ENCODE peak calls at places on chromosomes 3 and 15, in five cellular contexts. One of them, this sample, is unnamed. For H3K9me3, the result is how much of the 10 kb centered on the place peaks cover.

GRCh38 chr3:4722103-4722502 is 229.0 kb downstream of the ITPR1 start:
- DNase-seq in right atrium auricular region: no peak
- DNase-seq in adrenal gland: peak
- DNase-seq in A549: peak
- DNase-seq in ascending aorta: no peak
- DNase-seq in this sample: no peak

GRCh38 chr3:52379610-52380009 is 63.5 kb downstream of the DNAH1 start:
- DNase-seq in right atrium auricular region: no peak
- DNase-seq in adrenal gland: no peak
- DNase-seq in A549: no peak
- DNase-seq in ascending aorta: no peak
- DNase-seq in this sample: no peak

GRCh38 chr3:45682311-45682710 is 6.9 kb upstream of the SACM1L start:
- DNase-seq in right atrium auricular region: no peak
- DNase-seq in adrenal gland: no peak
- DNase-seq in A549: no peak
- DNase-seq in ascending aorta: no peak
- DNase-seq in this sample: no peak

GRCh38 chr3:125990253-125990970 is 21.4 kb downstream of the ROPN1B start:
- DNase-seq in right atrium auricular region: peak
- DNase-seq in adrenal gland: peak
- DNase-seq in A549: peak
- DNase-seq in ascending aorta: peak
- DNase-seq in this sample: peak

GRCh38 chr3:66450389-66451022 is 50.3 kb downstream of the LRIG1 start:
- DNase-seq in right atrium auricular region: no peak
- DNase-seq in adrenal gland: peak
- DNase-seq in A549: no peak
- DNase-seq in ascending aorta: no peak
- DNase-seq in this sample: no peak

GRCh38 chr3:168794427-168794826 is 698.7 kb upstream of the GOLIM4 start:
- DNase-seq in right atrium auricular region: no peak
- DNase-seq in adrenal gland: no peak
- DNase-seq in A549: no peak
- DNase-seq in ascending aorta: no peak
- DNase-seq in this sample: no peak

GRCh38 chr3:154428369-154429206 is 1.4 kb downstream of the GPR149 start:
- DNase-seq in right atrium auricular region: no peak
- DNase-seq in adrenal gland: no peak
- DNase-seq in A549: no peak
- DNase-seq in ascending aorta: no peak
- DNase-seq in this sample: no peak

GRCh38 chr15:75843618-75844610 is 667 bp downstream of the UBE2Q2 start:
- DNase-seq in right atrium auricular region: peak
- DNase-seq in adrenal gland: peak
- DNase-seq in A549: peak
- DNase-seq in ascending aorta: no peak
- DNase-seq in this sample: peak

GRCh38 chr3:1037631-1038030 is 55.2 kb upstream of the CNTN6 start:
- DNase-seq in right atrium auricular region: no peak
- DNase-seq in adrenal gland: no peak
- DNase-seq in A549: no peak
- DNase-seq in ascending aorta: no peak
- DNase-seq in this sample: no peak
- H3K9me3 ChIP-seq in right atrium auricular region: under half
- H3K9me3 ChIP-seq in adrenal gland: under half
- H3K9me3 ChIP-seq in A549: under half
- H3K9me3 ChIP-seq in ascending aorta: under half
- H3K9me3 ChIP-seq in this sample: under half

GRCh38 chr3:70000028-70000410 is 486 bp downstream of the SAMMSON start:
- DNase-seq in right atrium auricular region: no peak
- DNase-seq in adrenal gland: no peak
- DNase-seq in A549: no peak
- DNase-seq in ascending aorta: no peak
- DNase-seq in this sample: no peak

GRCh38 chr3:69998759-69999158 is 774 bp upstream of the SAMMSON start:
- DNase-seq in right atrium auricular region: no peak
- DNase-seq in adrenal gland: no peak
- DNase-seq in A549: no peak
- DNase-seq in ascending aorta: no peak
- DNase-seq in this sample: no peak

GRCh38 chr3:70000563-70001081 is 1.1 kb downstream of the SAMMSON start:
- DNase-seq in right atrium auricular region: no peak
- DNase-seq in adrenal gland: no peak
- DNase-seq in A549: no peak
- DNase-seq in ascending aorta: no peak
- DNase-seq in this sample: no peak

GRCh38 chr3:69997486-69998307 is 1.8 kb upstream of the SAMMSON start:
- DNase-seq in right atrium auricular region: no peak
- DNase-seq in adrenal gland: no peak
- DNase-seq in A549: no peak
- DNase-seq in ascending aorta: no peak
- DNase-seq in this sample: no peak

DNA sequence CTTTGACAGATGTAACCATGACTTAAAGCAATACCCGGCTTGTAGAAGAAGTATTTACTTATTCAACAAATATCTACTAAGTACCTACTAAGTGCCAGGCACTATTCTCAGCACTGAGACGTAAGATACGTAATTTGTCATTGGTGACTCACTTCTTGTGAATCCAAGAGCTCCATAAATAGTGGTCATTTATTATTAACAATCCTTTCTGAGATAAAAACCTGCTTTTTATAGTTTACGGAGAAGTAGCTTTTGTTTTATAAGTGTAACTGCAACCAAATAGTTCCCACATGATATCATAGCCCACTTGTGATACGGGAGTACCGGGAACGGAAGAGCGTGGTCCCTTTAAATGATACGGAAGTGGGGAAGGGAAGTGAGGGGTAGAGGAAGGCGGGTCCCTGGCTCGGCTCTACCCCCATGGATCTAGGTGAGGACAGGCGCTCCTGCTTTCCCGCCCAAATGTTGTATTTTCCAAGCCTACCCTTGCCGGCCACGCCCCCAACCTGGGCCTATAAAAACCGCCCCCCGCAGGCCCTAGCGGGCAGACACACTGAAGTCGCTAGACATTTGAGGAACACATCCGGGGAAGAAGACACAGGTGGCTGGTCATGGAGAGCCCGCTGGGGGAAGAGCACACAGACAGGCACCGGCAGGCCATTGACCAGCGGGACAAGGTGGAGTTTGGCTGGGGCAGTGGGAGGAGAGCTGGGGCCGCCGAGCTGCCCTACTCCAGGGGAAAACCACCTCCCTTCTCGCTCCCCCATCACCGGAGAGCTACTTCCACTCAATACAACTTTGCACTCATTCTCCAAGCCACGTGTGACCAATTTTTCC is at the start of gene SAMMSON:
- DNase-seq in right atrium auricular region: no peak
- DNase-seq in adrenal gland: no peak
- DNase-seq in A549: no peak
- DNase-seq in ascending aorta: no peak
- DNase-seq in this sample: no peak
- H3K4me3 ChIP-seq in right atrium auricular region: peak
- H3K4me3 ChIP-seq in adrenal gland: no peak
- H3K4me3 ChIP-seq in A549: peak
- H3K4me3 ChIP-seq in ascending aorta: peak
- H3K4me3 ChIP-seq in this sample: no peak

GRCh38 chr3:119616056-119616455 is 18.4 kb downstream of the PLA1A start:
- DNase-seq in right atrium auricular region: no peak
- DNase-seq in adrenal gland: no peak
- DNase-seq in A549: no peak
- DNase-seq in ascending aorta: no peak
- DNase-seq in this sample: no peak
- H3K27ac ChIP-seq in right atrium auricular region: no peak
- H3K27ac ChIP-seq in adrenal gland: no peak
- H3K27ac ChIP-seq in A549: no peak
- H3K27ac ChIP-seq in ascending aorta: no peak
- H3K27ac ChIP-seq in this sample: no peak

GRCh38 chr15:66956672-66957540 is 108.5 kb upstream of the SMAD3 start:
- DNase-seq in right atrium auricular region: no peak
- DNase-seq in adrenal gland: no peak
- DNase-seq in A549: no peak
- DNase-seq in ascending aorta: no peak
- DNase-seq in this sample: no peak
- H3K9me3 ChIP-seq in right atrium auricular region: under half
- H3K9me3 ChIP-seq in adrenal gland: under half
- H3K9me3 ChIP-seq in A549: under half
- H3K9me3 ChIP-seq in ascending aorta: under half
- H3K9me3 ChIP-seq in this sample: under half

DNA sequence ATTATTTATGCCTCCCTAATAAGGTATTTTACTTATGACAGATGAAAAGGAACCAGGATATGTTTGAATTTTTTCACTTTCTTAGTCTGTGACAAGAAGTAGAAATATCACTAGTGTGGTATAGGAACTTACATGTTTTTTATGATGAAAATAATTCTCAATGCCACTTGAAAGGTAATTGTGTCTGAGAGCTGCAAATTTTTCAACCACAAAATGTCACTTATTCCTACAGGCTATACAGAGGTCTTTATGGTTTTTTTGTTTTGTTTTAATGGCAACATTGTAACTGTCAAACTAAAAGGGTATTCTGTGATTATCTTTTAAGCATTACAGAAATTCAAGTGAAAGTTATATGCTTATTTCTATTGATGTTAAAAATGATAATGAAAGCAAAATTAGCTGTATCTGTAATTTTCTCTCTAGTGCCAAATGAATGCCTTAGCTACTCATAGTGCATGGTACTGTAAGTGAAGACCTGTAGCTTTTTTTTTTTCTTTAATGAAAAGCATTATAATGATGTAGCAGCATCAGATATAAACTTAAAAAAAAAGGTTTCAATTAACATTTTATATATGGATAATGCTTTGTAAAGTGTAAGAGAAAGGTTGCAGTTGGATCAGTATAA is 14.7 kb downstream of the FEM1B start:
- DNase-seq in right atrium auricular region: no peak
- DNase-seq in adrenal gland: no peak
- DNase-seq in A549: no peak
- DNase-seq in ascending aorta: no peak
- DNase-seq in this sample: no peak
- H3K4me3 ChIP-seq in right atrium auricular region: no peak
- H3K4me3 ChIP-seq in adrenal gland: no peak
- H3K4me3 ChIP-seq in A549: no peak
- H3K4me3 ChIP-seq in ascending aorta: no peak
- H3K4me3 ChIP-seq in this sample: no peak

GRCh38 chr3:47761046-47761445 is 20.6 kb downstream of the SMARCC1 start:
- DNase-seq in right atrium auricular region: no peak
- DNase-seq in adrenal gland: no peak
- DNase-seq in A549: no peak
- DNase-seq in ascending aorta: no peak
- DNase-seq in this sample: no peak

GRCh38 chr3:47772047-47772446 is 9.6 kb downstream of the SMARCC1 start:
- DNase-seq in right atrium auricular region: no peak
- DNase-seq in adrenal gland: no peak
- DNase-seq in A549: no peak
- DNase-seq in ascending aorta: no peak
- DNase-seq in this sample: no peak

GRCh38 chr3:47762233-47762632 is 19.5 kb downstream of the SMARCC1 start:
- DNase-seq in right atrium auricular region: no peak
- DNase-seq in adrenal gland: no peak
- DNase-seq in A549: no peak
- DNase-seq in ascending aorta: no peak
- DNase-seq in this sample: no peak

DNA sequence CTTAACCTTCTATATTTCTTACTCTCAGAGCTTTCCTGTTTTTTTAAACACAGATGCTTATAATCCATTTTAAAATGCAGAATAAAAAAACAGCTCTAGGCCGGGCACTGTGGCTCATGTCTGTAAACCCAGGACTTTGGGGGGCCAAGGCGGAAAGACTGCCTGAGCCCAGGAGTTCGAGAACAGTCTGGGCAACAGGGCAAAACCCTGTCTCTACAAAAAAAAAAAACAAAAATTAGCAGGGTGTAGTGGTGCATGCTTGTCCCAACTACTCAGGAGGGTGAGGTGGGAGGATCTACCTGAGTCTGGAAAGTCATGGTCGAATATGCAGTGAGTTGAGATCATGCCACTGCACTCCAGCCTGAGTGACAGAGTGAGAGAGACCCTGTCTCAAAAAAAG is 15.5 kb downstream of the SMARCC1 start:
- DNase-seq in right atrium auricular region: no peak
- DNase-seq in adrenal gland: no peak
- DNase-seq in A549: no peak
- DNase-seq in ascending aorta: no peak
- DNase-seq in this sample: no peak
- H3K27ac ChIP-seq in right atrium auricular region: no peak
- H3K27ac ChIP-seq in adrenal gland: no peak
- H3K27ac ChIP-seq in A549: no peak
- H3K27ac ChIP-seq in ascending aorta: no peak
- H3K27ac ChIP-seq in this sample: no peak

GRCh38 chr3:1294566-1294965 is 201.7 kb downstream of the CNTN6 start:
- DNase-seq in right atrium auricular region: no peak
- DNase-seq in adrenal gland: no peak
- DNase-seq in A549: no peak
- DNase-seq in ascending aorta: no peak
- DNase-seq in this sample: no peak
- H3K9me3 ChIP-seq in right atrium auricular region: under half
- H3K9me3 ChIP-seq in adrenal gland: under half
- H3K9me3 ChIP-seq in A549: under half
- H3K9me3 ChIP-seq in ascending aorta: under half
- H3K9me3 ChIP-seq in this sample: under half

GRCh38 chr15:101391431-101391830 is 96.4 kb upstream of the SNRPA1 start:
- DNase-seq in right atrium auricular region: no peak
- DNase-seq in adrenal gland: no peak
- DNase-seq in A549: no peak
- DNase-seq in ascending aorta: no peak
- DNase-seq in this sample: no peak
- H3K4me3 ChIP-seq in right atrium auricular region: no peak
- H3K4me3 ChIP-seq in adrenal gland: no peak
- H3K4me3 ChIP-seq in A549: no peak
- H3K4me3 ChIP-seq in ascending aorta: no peak
- H3K4me3 ChIP-seq in this sample: no peak

GRCh38 chr3:150218236-150218635 is 189.9 kb upstream of the TSC22D2 start:
- DNase-seq in right atrium auricular region: no peak
- DNase-seq in adrenal gland: no peak
- DNase-seq in A549: no peak
- DNase-seq in ascending aorta: no peak
- DNase-seq in this sample: no peak

GRCh38 chr3:150215616-150216015 is 192.5 kb upstream of the TSC22D2 start:
- DNase-seq in right atrium auricular region: no peak
- DNase-seq in adrenal gland: no peak
- DNase-seq in A549: no peak
- DNase-seq in ascending aorta: no peak
- DNase-seq in this sample: no peak

GRCh38 chr3:150217691-150218090 is 190.4 kb upstream of the TSC22D2 start:
- DNase-seq in right atrium auricular region: no peak
- DNase-seq in adrenal gland: no peak
- DNase-seq in A549: no peak
- DNase-seq in ascending aorta: no peak
- DNase-seq in this sample: no peak

GRCh38 chr3:150216041-150216811 is 191.9 kb upstream of the TSC22D2 start:
- DNase-seq in right atrium auricular region: peak
- DNase-seq in adrenal gland: no peak
- DNase-seq in A549: no peak
- DNase-seq in ascending aorta: peak
- DNase-seq in this sample: no peak

GRCh38 chr3:150216866-150217600 is 191.1 kb upstream of the TSC22D2 start:
- DNase-seq in right atrium auricular region: no peak
- DNase-seq in adrenal gland: no peak
- DNase-seq in A549: no peak
- DNase-seq in ascending aorta: no peak
- DNase-seq in this sample: no peak
- H3K27ac ChIP-seq in right atrium auricular region: peak
- H3K27ac ChIP-seq in adrenal gland: no peak
- H3K27ac ChIP-seq in A549: no peak
- H3K27ac ChIP-seq in ascending aorta: peak
- H3K27ac ChIP-seq in this sample: no peak

This sample was measured in CD8-positive, alpha-beta memory T cell.